ENCODE peak calls at places on chromosomes 7 and 10, in six cellular contexts. U is neural progenitor cell, W is H9, E is GM23248, H is OCI-LY7, L is osteoblast. F is an unnamed sample.

GRCh38 chr7:156610601-156611000 is 30.0 kb upstream of the RNF32 start:
- DNase-seq in U (no peak), H (no peak), W (no peak), E (no peak), L (no peak), F (no peak)

GRCh38 chr10:132539894-132540293 is 2.3 kb downstream of the INPP5A start:
- DNase-seq in L (peak; percentile 93), E (peak; percentile 88), W (no peak), U (no peak), H (no peak), F (peak; percentile 82)

GRCh38 chr10:70323697-70324340 is 40.0 kb upstream of the NPFFR1 start:
- DNase-seq in L (no peak), E (no peak), U (peak; percentile 30), W (peak; percentile 73), H (no peak), F (no peak)

GRCh38 chr10:667602-668143 is 21.8 kb downstream of the DIP2C start:
- DNase-seq in U (no peak), L (peak; percentile 76), H (no peak), W (no peak), E (no peak), F (no peak)

GRCh38 chr7:33774762-33775523 is 130.4 kb upstream of the BMPER start:
- DNase-seq in H (no peak), L (no peak), E (peak; percentile 15), U (no peak), W (no peak), F (peak; percentile 79)

GRCh38 chr7:43888983-43889945 is 17.1 kb downstream of the URGCP start:
- DNase-seq in E (peak; percentile 60), L (no peak), H (no peak), U (no peak), W (no peak), F (no peak)

GRCh38 chr7:92765725-92766124 is 70.6 kb downstream of the CDK6 start:
- DNase-seq in E (peak; percentile 88), W (no peak), U (no peak), H (no peak), L (no peak), F (peak; percentile 91)

GRCh38 chr7:73844848-73845460 is 2.6 kb upstream of the METTL27 start:
- DNase-seq in U (no peak), H (no peak), W (no peak), L (peak; percentile 93), E (peak; percentile 88), F (peak; percentile 62)

GRCh38 chr10:5482016-5482415 is 17.4 kb downstream of the CALML5 start:
- DNase-seq in H (no peak), E (no peak), U (no peak), L (no peak), W (no peak), F (no peak)

GRCh38 chr10:86415583-86415982 is 49.0 kb upstream of the GRID1 start:
- DNase-seq in W (no peak), E (no peak), L (no peak), U (peak; percentile 2), H (no peak), F (no peak)

GRCh38 chr10:122504551-122504950 is 43.2 kb downstream of the HTRA1 start:
- DNase-seq in U (no peak), H (no peak), L (peak; percentile 98), E (peak; percentile 94), W (no peak), F (peak; percentile 93)

GRCh38 chr7:56045796-56046195 is 5.4 kb downstream of the PSPH start:
- DNase-seq in U (no peak), W (no peak), H (no peak), E (no peak), L (no peak), F (no peak)

GRCh38 chr10:124612611-124613498 is 131.3 kb downstream of the FAM53B start:
- DNase-seq in L (peak; percentile 92), U (peak; percentile 83), E (peak; percentile 45), W (peak; percentile 88), H (peak; percentile 46), F (peak; percentile 27)

GRCh38 chr10:17023386-17024298 is 106.0 kb downstream of the CUBN start:
- DNase-seq in U (peak; percentile 54), H (peak; percentile 5), E (peak; percentile 100), L (peak; percentile 83), W (peak; percentile 37), F (peak; percentile 100)

GRCh38 chr10:115936926-115937755 is 335.9 kb downstream of the GFRA1 start:
- DNase-seq in U (no peak), H (no peak), E (peak; percentile 89), L (peak; percentile 4), W (no peak), F (peak; percentile 82)

GRCh38 chr10:57145548-57145947 is 784.5 kb upstream of the ZWINT start:
- DNase-seq in L (no peak), H (no peak), U (no peak), W (no peak), E (no peak), F (no peak)

GRCh38 chr7:39527296-39527695 is 38.9 kb upstream of the YAE1 start:
- DNase-seq in E (peak; percentile 11), U (no peak), W (no peak), L (no peak), H (no peak), F (no peak)

GRCh38 chr10:955820-956217 is 24.3 kb upstream of the LARP4B start:
- DNase-seq in H (no peak), L (peak; percentile 46), E (no peak), U (no peak), W (no peak), F (no peak)

GRCh38 chr10:29332761-29333148 is 43.9 kb downstream of the LYZL1 start:
- DNase-seq in H (no peak), L (no peak), U (no peak), W (no peak), E (no peak), F (no peak)

GRCh38 chr10:54125098-54125747 is 675.8 kb downstream of the PCDH15 start:
- DNase-seq in W (no peak), L (no peak), E (no peak), U (no peak), H (no peak), F (no peak)

GRCh38 chr7:144650439-144650838 is 185.4 kb downstream of the TPK1 start:
- DNase-seq in E (no peak), L (no peak), U (no peak), H (no peak), W (no peak), F (no peak)
- H3K4me2 ChIP-seq in E (no peak overlapping the region), L (no peak overlapping the region), U (no peak overlapping the region), H (no peak overlapping the region), W (no peak overlapping the region), F (no peak overlapping the region)

DNA sequence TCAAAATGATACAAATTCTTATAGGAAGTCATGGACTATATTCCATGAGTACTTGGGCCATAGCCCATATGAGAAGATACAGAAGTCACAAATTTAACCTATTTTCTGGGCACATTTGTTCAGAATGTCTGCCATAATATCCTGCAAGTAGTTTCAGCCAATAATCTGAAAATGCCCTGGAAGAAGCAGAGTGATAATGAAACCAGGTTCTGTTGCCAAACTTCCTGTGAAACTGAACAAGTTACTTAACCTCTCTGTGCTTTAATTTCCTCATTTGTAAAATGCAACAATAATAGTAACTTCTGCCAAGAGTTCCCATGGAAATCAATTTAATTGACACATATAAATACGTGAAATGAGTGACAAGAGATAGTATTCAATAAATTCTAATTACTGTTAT is 88.9 kb downstream of the SEMA3C start:
- DNase-seq in L (no peak), H (no peak), E (no peak), W (no peak), U (no peak), F (no peak)
- H3K79me2 ChIP-seq in L (peaks cover 36% of the 10 kb centered on the region), H (no peaks in the 10 kb centered on the region), E (peaks cover 86% of the 10 kb centered on the region), W (no peaks in the 10 kb centered on the region), U (no peaks in the 10 kb centered on the region), F (peaks cover 53% of the 10 kb centered on the region)

DNA sequence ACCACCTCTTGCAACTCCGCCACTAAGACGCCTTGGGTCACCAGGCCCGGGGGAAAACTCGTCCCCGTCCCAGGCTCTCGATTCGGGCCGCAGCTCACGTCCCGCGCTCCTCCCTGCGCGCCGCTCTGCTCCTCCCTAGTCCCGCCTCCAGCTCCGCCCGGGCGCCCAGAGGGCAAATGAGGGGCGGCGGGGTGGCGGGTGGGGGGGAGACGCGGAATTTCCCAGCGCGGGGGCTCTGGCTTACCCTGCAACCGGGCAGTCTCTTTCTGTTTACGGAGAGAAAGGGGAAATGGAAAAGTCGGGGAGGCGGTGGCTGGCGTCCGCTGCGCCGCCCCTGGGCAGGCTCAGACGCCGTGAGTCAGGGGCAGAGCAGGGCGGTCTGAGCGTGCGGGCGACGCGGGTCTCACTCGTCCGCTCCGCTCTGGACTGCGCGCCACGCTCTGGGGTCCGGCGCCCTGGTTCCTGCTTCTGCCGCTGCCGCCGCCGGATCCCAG is at the start of gene MAP3K8:
- DNase-seq in E (peak; percentile 93), L (peak; percentile 95), U (peak; percentile 93), H (peak; percentile 85), W (peak; percentile 90), F (peak; percentile 75)
- H3K4me2 ChIP-seq in E (peak within 1 kb of the TSS; percentile 91), L (peak within 1 kb of the TSS; percentile 91), U (peak within 1 kb of the TSS; percentile 95), H (peak within 1 kb of the TSS; percentile 91), W (peak within 1 kb of the TSS; percentile 94), F (peak within 1 kb of the TSS; percentile 92)

GRCh38 chr10:48768451-48768766 is 83.7 kb downstream of the WDFY4 start:
- DNase-seq in W (no peak), E (no peak), H (no peak), L (no peak), U (no peak), F (no peak)
- H3K79me2 ChIP-seq in W (no peaks in the 10 kb centered on the region), E (no peaks in the 10 kb centered on the region), H (no peaks in the 10 kb centered on the region), L (no peaks in the 10 kb centered on the region), U (no peaks in the 10 kb centered on the region), F (no peaks in the 10 kb centered on the region)

DNA sequence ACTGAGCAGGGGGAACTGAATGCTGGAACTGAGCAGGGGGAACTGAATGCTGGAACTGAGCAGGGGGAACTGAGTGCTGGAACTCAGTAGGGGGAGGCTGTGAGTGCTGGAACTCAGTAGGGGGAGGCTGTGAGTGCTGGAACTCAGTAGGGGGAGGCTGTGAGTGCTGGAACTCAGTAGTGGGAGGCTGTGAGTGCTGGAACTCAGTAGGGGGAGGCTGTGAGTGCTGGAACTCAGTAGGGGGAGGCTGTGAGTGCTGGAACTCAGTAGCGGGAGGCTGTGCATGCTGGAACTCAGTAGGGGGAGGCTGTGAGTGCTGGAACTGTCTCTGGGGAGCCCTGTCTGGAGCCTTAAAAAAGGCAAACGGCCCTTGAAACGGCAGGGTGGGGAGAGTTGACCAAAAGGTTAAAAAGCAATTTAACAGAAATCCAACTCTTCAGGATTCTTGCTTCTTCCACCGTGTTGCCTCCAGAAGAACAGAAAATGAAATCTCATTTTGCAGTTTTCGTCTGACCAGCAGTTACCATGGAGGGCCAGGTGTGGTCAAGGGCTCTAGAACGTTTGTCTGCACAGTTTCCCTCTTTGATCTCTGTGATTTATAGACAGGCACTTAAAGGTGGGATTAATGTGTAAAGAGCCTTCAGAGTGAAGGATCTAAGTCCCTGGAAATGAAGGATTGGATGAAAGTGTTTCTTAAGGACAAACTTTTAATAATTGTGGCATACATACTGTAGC is 19.1 kb downstream of the DOCK1 start:
- DNase-seq in W (no peak), E (no peak), H (no peak), L (no peak), U (no peak), F (no peak)
- H3K4me2 ChIP-seq in W (no peak overlapping the region), E (peak overlapping the region; percentile 21), H (no peak overlapping the region), L (no peak overlapping the region), U (no peak overlapping the region), F (no peak overlapping the region)

F was measured in fibroblast of lung.